ENCODE peak calls at places on chromosome 1, in six cellular contexts. H, Y, M, B, Z and S are unnamed samples.

GRCh38 chr1:159562680-159563079 is 24.9 kb upstream of the APCS start:
- DNase-seq in H (no peak), Y (no peak), M (no peak), B (no peak), Z (no peak), S (no peak)

GRCh38 chr1:243266231-243266630 is 10.4 kb downstream of the SDCCAG8 start:
- DNase-seq in H (no peak), Y (no peak), M (no peak), B (no peak), Z (no peak), S (peak)

GRCh38 chr1:75035536-75035935 is 98.7 kb upstream of the LHX8 start:
- DNase-seq in H (no peak), Y (no peak), M (no peak), B (no peak), Z (no peak), S (no peak)

GRCh38 chr1:159790237-159790917 is 9.6 kb downstream of the DUSP23 start:
- DNase-seq in H (peak), Y (no peak), M (peak), B (no peak), Z (no peak), S (no peak)

GRCh38 chr1:24209097-24209496 is 22.0 kb upstream of the IFNLR1 start:
- DNase-seq in H (no peak), Y (no peak), M (no peak), B (no peak), Z (no peak), S (no peak)

GRCh38 chr1:3427711-3428704 is 26.5 kb upstream of the ARHGEF16 start:
- DNase-seq in H (no peak), Y (peak), M (no peak), B (no peak), Z (no peak), S (no peak)

GRCh38 chr1:33141216-33141615 is 40.6 kb downstream of the TRIM62 start:
- DNase-seq in H (no peak), Y (no peak), M (no peak), B (no peak), Z (no peak), S (no peak)

GRCh38 chr1:67542747-67543146 is 112.5 kb upstream of the SERBP1 start:
- DNase-seq in H (no peak), Y (no peak), M (no peak), B (no peak), Z (no peak), S (no peak)

GRCh38 chr1:211648336-211648735 is 27.1 kb downstream of the NEK2 start:
- DNase-seq in H (peak), Y (no peak), M (peak), B (no peak), Z (no peak), S (no peak)

GRCh38 chr1:220123889-220124288 is 30.0 kb downstream of the IARS2 start:
- DNase-seq in H (no peak), Y (no peak), M (peak), B (no peak), Z (no peak), S (no peak)

GRCh38 chr1:10283318-10283984 is 73.1 kb downstream of the KIF1B start:
- DNase-seq in H (no peak), Y (no peak), M (no peak), B (no peak), Z (no peak), S (peak)

GRCh38 chr1:46581685-46582455 is 22.2 kb downstream of the MKNK1 start:
- DNase-seq in H (no peak), Y (no peak), M (no peak), B (no peak), Z (no peak), S (no peak)

GRCh38 chr1:43512681-43513080 is 18.0 kb upstream of the PTPRF start:
- DNase-seq in H (no peak), Y (no peak), M (no peak), B (no peak), Z (no peak), S (no peak)

GRCh38 chr1:109255673-109256072 is 6.3 kb downstream of the CELSR2 start:
- DNase-seq in H (no peak), Y (no peak), M (no peak), B (no peak), Z (no peak), S (no peak)

GRCh38 chr1:51861669-51862068 is 16.9 kb downstream of the NRDC start:
- DNase-seq in H (peak), Y (no peak), M (no peak), B (no peak), Z (no peak), S (no peak)

GRCh38 chr1:67148516-67149178 is 13.9 kb upstream of the C1orf141 start:
- DNase-seq in H (no peak), Y (no peak), M (no peak), B (no peak), Z (no peak), S (no peak)

GRCh38 chr1:31568895-31569655 is 7.2 kb upstream of the TINAGL1 start:
- DNase-seq in H (no peak), Y (peak), M (no peak), B (no peak), Z (peak), S (no peak)

GRCh38 chr1:51061231-51061943 is 40.6 kb upstream of the C1orf185 start:
- DNase-seq in H (peak), Y (no peak), M (no peak), B (no peak), Z (no peak), S (peak)

GRCh38 chr1:205248793-205249601 is 21.3 kb downstream of the TMCC2 start:
- DNase-seq in H (peak), Y (peak), M (no peak), B (no peak), Z (peak), S (no peak)

GRCh38 chr1:77817368-77818209 is 38.1 kb downstream of the MIGA1 start:
- DNase-seq in H (peak), Y (no peak), M (no peak), B (no peak), Z (no peak), S (no peak)

GRCh38 chr1:228647523-228648444 is 87.5 kb upstream of the RHOU start:
- DNase-seq in H (no peak), Y (peak), M (peak), B (peak), Z (peak), S (peak)

GRCh38 chr1:75115654-75116053 is 18.5 kb upstream of the LHX8 start:
- DNase-seq in H (no peak), Y (no peak), M (no peak), B (no peak), Z (no peak), S (no peak)

GRCh38 chr1:152398812-152399698 is 15.0 kb downstream of the CRNN start:
- DNase-seq in H (no peak), Y (peak), M (peak), B (no peak), Z (no peak), S (no peak)

GRCh38 chr1:44786138-44786840 is 1.7 kb downstream of the BEST4 start:
- DNase-seq in H (peak), Y (peak), M (peak), B (no peak), Z (peak), S (peak)

GRCh38 chr1:44785027-44785376 is 3.0 kb downstream of the BEST4 start:
- DNase-seq in H (no peak), Y (no peak), M (no peak), B (no peak), Z (peak), S (no peak)

GRCh38 chr1:44785501-44786137 is 2.4 kb downstream of the BEST4 start:
- DNase-seq in H (no peak), Y (no peak), M (no peak), B (no peak), Z (peak), S (no peak)

GRCh38 chr1:44784094-44785026 is 3.6 kb downstream of the BEST4 start:
- DNase-seq in H (no peak), Y (peak), M (no peak), B (no peak), Z (no peak), S (no peak)

GRCh38 chr1:44783697-44784093 is 4.3 kb downstream of the BEST4 start:
- DNase-seq in H (no peak), Y (no peak), M (no peak), B (no peak), Z (no peak), S (no peak)
- H3K27ac ChIP-seq in H (no peak), Y (peak), M (no peak), B (no peak), Z (peak), S (no peak)

DNA sequence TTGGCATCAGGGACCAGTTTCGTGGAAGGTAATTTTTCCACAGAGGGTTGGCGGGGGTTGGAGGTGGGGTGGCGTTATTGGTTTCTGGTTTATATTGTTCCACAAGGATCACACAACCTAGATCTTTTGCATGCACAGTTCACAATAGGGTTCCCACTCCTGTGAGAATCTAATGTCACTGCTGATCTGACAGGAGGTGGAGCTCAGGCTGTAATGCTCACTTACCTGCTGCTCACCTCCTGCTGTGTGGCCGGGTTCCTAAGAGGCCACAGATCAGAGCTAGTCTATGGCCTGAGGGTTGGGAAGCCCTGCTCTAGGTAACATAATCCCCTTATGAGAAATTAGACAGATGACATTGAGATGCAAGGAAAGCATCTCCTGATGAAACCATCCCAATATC is 12.6 kb downstream of the GBP5 start:
- DNase-seq in H (no peak), Y (no peak), M (no peak), B (no peak), Z (no peak), S (no peak)
- H3K27ac ChIP-seq in H (no peak), Y (peak), M (no peak), B (no peak), Z (no peak), S (no peak)

GRCh38 chr1:231778009-231778719 is 151.6 kb downstream of the DISC1 start:
- DNase-seq in H (peak), Y (no peak), M (peak), B (no peak), Z (peak), S (peak)
- H3K27ac ChIP-seq in H (no peak), Y (peak), M (no peak), B (no peak), Z (peak), S (no peak)

DNA sequence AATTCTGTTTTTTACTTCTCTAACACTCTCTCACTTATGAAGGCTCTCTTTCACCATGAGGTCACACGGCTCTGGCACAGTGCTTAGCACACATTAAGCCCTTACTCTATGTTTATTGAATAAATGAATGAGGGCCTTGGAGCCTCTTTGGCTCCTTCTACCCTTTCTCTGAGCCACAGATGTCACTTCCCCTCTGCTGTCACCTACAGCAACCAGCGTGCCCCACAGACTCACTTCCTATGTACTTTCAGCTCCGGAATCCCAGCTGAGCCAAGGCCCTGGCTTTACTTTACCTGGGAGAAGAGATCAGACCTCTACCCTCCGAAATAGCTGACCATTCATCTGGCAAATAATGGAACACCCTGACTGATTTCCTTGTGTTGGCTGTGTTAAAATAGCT is 53.7 kb upstream of the HMCN1 start:
- DNase-seq in H (no peak), Y (no peak), M (no peak), B (no peak), Z (no peak), S (no peak)
- H3K27ac ChIP-seq in H (no peak), Y (no peak), M (no peak), B (no peak), Z (no peak), S (no peak)

DNA sequence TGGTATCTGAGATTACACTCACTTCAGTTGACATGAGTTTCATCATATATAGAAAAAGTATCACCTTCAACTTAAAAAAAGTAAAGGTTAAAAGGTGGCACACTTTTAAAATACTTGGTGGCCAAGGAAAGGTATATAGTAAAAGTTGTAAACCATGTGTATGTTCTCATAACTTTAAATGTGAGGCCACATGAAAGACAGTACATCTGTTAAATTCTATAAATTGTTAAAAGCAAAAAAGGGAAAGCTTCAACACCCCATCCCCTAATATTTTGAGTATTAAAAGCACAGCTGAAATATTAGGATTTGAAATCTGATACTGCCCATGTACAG is 5.6 kb downstream of the IRF2BP2 start:
- DNase-seq in H (no peak), Y (no peak), M (no peak), B (no peak), Z (no peak), S (no peak)
- H3K27ac ChIP-seq in H (peak), Y (peak), M (peak), B (no peak), Z (peak), S (peak)

GRCh38 chr1:115678141-115678540 is 36.4 kb downstream of the VANGL1 start:
- DNase-seq in H (no peak), Y (no peak), M (no peak), B (no peak), Z (no peak), S (no peak)
- H3K27ac ChIP-seq in H (no peak), Y (no peak), M (no peak), B (no peak), Z (no peak), S (no peak)

GRCh38 chr1:53685272-53686051 is 53.5 kb downstream of the GLIS1 start:
- DNase-seq in H (peak), Y (peak), M (no peak), B (no peak), Z (no peak), S (peak)

GRCh38 chr1:53684741-53685140 is 54.2 kb downstream of the GLIS1 start:
- DNase-seq in H (no peak), Y (no peak), M (no peak), B (no peak), Z (no peak), S (no peak)

GRCh38 chr1:53687886-53688285 is 51.1 kb downstream of the GLIS1 start:
- DNase-seq in H (no peak), Y (no peak), M (no peak), B (no peak), Z (no peak), S (peak)

GRCh38 chr1:53687426-53687825 is 51.5 kb downstream of the GLIS1 start:
- DNase-seq in H (no peak), Y (peak), M (no peak), B (no peak), Z (no peak), S (no peak)

GRCh38 chr1:53686371-53687267 is 52.3 kb downstream of the GLIS1 start:
- DNase-seq in H (peak), Y (no peak), M (no peak), B (no peak), Z (no peak), S (peak)
- H3K27ac ChIP-seq in H (peak), Y (no peak), M (no peak), B (no peak), Z (no peak), S (peak)

GRCh38 chr1:218365600-218365999 is 20.5 kb downstream of the TGFB2 start:
- DNase-seq in H (no peak), Y (no peak), M (no peak), B (no peak), Z (no peak), S (no peak)

GRCh38 chr1:218364028-218364710 is 19.0 kb downstream of the TGFB2 start:
- DNase-seq in H (peak), Y (no peak), M (no peak), B (no peak), Z (no peak), S (no peak)

GRCh38 chr1:218368686-218369085 is 23.6 kb downstream of the TGFB2 start:
- DNase-seq in H (no peak), Y (no peak), M (no peak), B (no peak), Z (no peak), S (no peak)

GRCh38 chr1:218367118-218367517 is 22.0 kb downstream of the TGFB2 start:
- DNase-seq in H (no peak), Y (no peak), M (peak), B (no peak), Z (no peak), S (no peak)

GRCh38 chr1:218366322-218367052 is 21.4 kb downstream of the TGFB2 start:
- DNase-seq in H (peak), Y (no peak), M (peak), B (no peak), Z (no peak), S (peak)
- H3K27ac ChIP-seq in H (no peak), Y (peak), M (peak), B (no peak), Z (peak), S (peak)

GRCh38 chr1:226784081-226785049 is 45.3 kb upstream of the ITPKB start:
- DNase-seq in H (no peak), Y (no peak), M (no peak), B (no peak), Z (no peak), S (peak)
- H3K27ac ChIP-seq in H (no peak), Y (no peak), M (no peak), B (no peak), Z (no peak), S (no peak)